ENCODE peak calls at places on chromosomes 3 and 15, in four cellular contexts. X, R, K and H are unnamed samples.

GRCh38 chr3:45665101-45665572 is 24.1 kb upstream of the SACM1L start:
- DNase-seq in X (peak; percentile 69), R (no peak), K (no peak), H (peak; percentile 70)

GRCh38 chr3:25945836-25946235 is 155.9 kb downstream of the OXSM start:
- DNase-seq in X (no peak), R (no peak), K (no peak), H (no peak)

GRCh38 chr3:45553469-45553974 is 41.0 kb upstream of the LIMD1 start:
- DNase-seq in X (no peak), R (no peak), K (peak; percentile 80), H (no peak)

GRCh38 chr3:170714562-170715535 is 129.0 kb upstream of the SLC7A14 start:
- DNase-seq in X (no peak), R (no peak), K (no peak), H (no peak)

GRCh38 chr15:75455982-75456531 is 4.6 kb upstream of the SIN3A start:
- DNase-seq in X (peak; percentile 45), R (no peak), K (no peak), H (peak; percentile 82)

GRCh38 chr3:118501152-118501551 is 533.5 kb downstream of the IGSF11 start:
- DNase-seq in X (no peak), R (peak; percentile 26), K (peak; percentile 86), H (no peak)

GRCh38 chr3:73674280-73674679 is 49.5 kb upstream of the PDZRN3 start:
- DNase-seq in X (no peak), R (no peak), K (no peak), H (no peak)

GRCh38 chr15:50940506-50940905 is 32.0 kb downstream of the AP4E1 start:
- DNase-seq in X (no peak), R (no peak), K (no peak), H (no peak)

GRCh38 chr15:56019060-56019793 is 25.8 kb upstream of the NEDD4 start:
- DNase-seq in X (no peak), R (no peak), K (no peak), H (no peak)

GRCh38 chr3:186425788-186426730 is 64.0 kb upstream of the DGKG start:
- DNase-seq in X (no peak), R (peak; percentile 94), K (no peak), H (no peak)

GRCh38 chr3:58559586-58559985 is 17.6 kb downstream of the FAM107A start:
- DNase-seq in X (no peak), R (no peak), K (no peak), H (no peak)

GRCh38 chr15:38721549-38721948 is 156.9 kb upstream of the RASGRP1 start:
- DNase-seq in X (no peak), R (no peak), K (no peak), H (no peak)

GRCh38 chr3:179624471-179624870 is 19.9 kb downstream of the NDUFB5 start:
- DNase-seq in X (no peak), R (no peak), K (no peak), H (no peak)

GRCh38 chr15:43702701-43703433 is 9.2 kb downstream of the CKMT1A start:
- DNase-seq in X (no peak), R (no peak), K (no peak), H (no peak)

GRCh38 chr3:157135671-157136396 is 24.1 kb downstream of the CCNL1 start:
- DNase-seq in X (no peak), R (no peak), K (no peak), H (no peak)

GRCh38 chr3:51962854-51963530 is 4.3 kb downstream of the PCBP4 start:
- DNase-seq in X (no peak), R (no peak), K (no peak), H (no peak)

GRCh38 chr15:55768670-55769185 is 25.8 kb upstream of the PRTG start:
- DNase-seq in X (no peak), R (no peak), K (no peak), H (no peak)

GRCh38 chr15:42286445-42287029 is 13.3 kb upstream of the TMEM87A start:
- DNase-seq in X (no peak), R (no peak), K (no peak), H (no peak)

GRCh38 chr3:12175844-12176453 is 17.2 kb upstream of the TIMP4 start:
- DNase-seq in X (peak; percentile 39), R (no peak), K (peak; percentile 78), H (peak; percentile 68)

GRCh38 chr15:87916208-87916607 is 340.3 kb downstream of the NTRK3 start:
- DNase-seq in X (no peak), R (no peak), K (no peak), H (no peak)

GRCh38 chr3:9107738-9108137 is 141.7 kb downstream of the SRGAP3 start:
- DNase-seq in X (no peak), R (no peak), K (no peak), H (no peak)

GRCh38 chr15:95996494-95996893 is 334.0 kb upstream of the NR2F2 start:
- DNase-seq in X (peak; percentile 47), R (no peak), K (no peak), H (peak; percentile 45)

GRCh38 chr15:95501865-95502264 is 828.6 kb upstream of the NR2F2 start:
- DNase-seq in X (no peak), R (no peak), K (no peak), H (no peak)

GRCh38 chr3:45092132-45093031 is 53.8 kb downstream of the CDCP1 start:
- DNase-seq in X (no peak), R (peak; percentile 44), K (no peak), H (no peak)

GRCh38 chr3:184017672-184018423 is at the start of gene ABCC5:
- DNase-seq in X (peak; percentile 91), R (peak; percentile 78), K (peak; percentile 97), H (peak; percentile 89)

GRCh38 chr3:14902719-14903118 is 44.7 kb upstream of the NR2C2 start:
- DNase-seq in X (no peak), R (no peak), K (peak; percentile 93), H (no peak)

GRCh38 chr15:96687388-96688107 is 357.0 kb downstream of the NR2F2 start:
- DNase-seq in X (no peak), R (no peak), K (no peak), H (no peak)

GRCh38 chr15:48609486-48609885 is 36.0 kb downstream of the FBN1 start:
- DNase-seq in X (no peak), R (no peak), K (no peak), H (no peak)

GRCh38 chr3:70861855-70862254 is 549.4 kb upstream of the MDFIC2 start:
- DNase-seq in X (no peak), R (no peak), K (no peak), H (no peak)

DNA sequence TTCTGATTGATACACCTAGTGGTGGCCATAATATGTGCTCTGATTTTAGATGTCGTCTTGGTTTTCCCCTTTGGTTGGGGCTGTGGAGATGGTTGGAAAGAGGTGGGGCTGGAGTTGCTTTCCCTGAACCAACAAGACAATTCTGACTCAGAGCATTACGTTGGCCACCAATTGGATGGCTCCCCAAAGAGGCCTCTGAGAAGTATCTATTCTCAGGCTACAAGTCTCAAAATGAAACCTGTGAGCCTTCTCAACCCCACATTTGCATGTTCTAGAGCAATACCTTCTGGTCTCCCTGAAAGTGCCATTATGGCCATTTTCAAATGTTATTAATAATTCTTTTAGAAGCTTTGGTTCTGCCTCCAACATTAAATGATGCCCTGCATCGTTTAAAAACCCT is 188.4 kb upstream of the WNT5A start:
- DNase-seq in X (no peak), R (no peak), K (no peak), H (peak; percentile 45)
- TF ChIP-seq CTCF in X (no peak), R (no peak), K (no peak), H (no peak)

GRCh38 chr15:77126927-77127326 is 56.0 kb upstream of the TSPAN3 start:
- DNase-seq in X (no peak), R (no peak), K (no peak), H (no peak)

GRCh38 chr15:77126516-77126915 is 55.6 kb upstream of the TSPAN3 start:
- DNase-seq in X (no peak), R (no peak), K (no peak), H (no peak)

GRCh38 chr15:77122576-77122975 is 51.7 kb upstream of the TSPAN3 start:
- DNase-seq in X (no peak), R (no peak), K (no peak), H (no peak)

GRCh38 chr15:77121599-77121998 is 50.7 kb upstream of the TSPAN3 start:
- DNase-seq in X (no peak), R (no peak), K (no peak), H (no peak)

DNA sequence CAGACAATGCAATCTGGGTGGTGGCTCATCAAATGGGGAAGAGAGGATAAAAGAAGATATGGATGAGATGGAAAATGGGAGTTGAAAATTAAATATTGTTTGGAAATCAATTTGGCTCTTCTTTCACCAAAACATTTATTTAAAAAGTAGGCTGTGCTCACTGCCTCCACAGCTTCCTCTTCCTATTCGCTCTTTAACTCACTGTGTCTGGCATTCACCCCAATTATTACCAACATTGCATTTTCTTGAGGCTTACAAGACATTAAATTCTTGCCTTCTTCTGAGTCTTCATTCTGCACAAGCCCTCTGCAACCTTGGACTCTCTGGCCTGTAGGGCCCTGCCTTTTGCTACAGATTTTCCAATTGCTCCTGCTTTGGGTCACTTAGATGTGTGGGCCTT is 52.9 kb upstream of the TSPAN3 start:
- DNase-seq in X (no peak), R (no peak), K (no peak), H (no peak)
- TF ChIP-seq CTCF in X (no peak), R (no peak), K (no peak), H (no peak)

DNA sequence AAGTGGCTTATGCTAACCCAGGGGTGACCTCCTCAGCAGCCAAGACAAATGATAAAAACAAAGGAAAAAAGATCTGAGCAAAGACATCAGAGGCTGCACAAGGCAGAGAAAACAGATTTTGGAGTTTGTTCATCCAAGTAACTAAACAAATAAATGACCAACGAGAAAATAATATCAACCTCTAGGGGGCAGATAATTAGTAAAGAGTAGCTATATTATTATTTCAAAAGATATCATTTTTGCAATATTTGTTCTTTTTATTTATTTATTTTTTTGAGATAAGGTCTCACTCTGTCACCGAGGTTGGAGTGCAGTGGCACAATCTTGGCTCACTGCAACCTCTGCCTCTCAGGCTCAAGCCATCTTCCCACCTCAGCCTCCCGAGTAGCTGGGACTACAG is 101.8 kb downstream of the PCCB start:
- DNase-seq in X (no peak), R (no peak), K (no peak), H (no peak)
- TF ChIP-seq CTCF in X (peak; percentile 25), R (peak; percentile 6), K (no peak), H (peak; percentile 38)

DNA sequence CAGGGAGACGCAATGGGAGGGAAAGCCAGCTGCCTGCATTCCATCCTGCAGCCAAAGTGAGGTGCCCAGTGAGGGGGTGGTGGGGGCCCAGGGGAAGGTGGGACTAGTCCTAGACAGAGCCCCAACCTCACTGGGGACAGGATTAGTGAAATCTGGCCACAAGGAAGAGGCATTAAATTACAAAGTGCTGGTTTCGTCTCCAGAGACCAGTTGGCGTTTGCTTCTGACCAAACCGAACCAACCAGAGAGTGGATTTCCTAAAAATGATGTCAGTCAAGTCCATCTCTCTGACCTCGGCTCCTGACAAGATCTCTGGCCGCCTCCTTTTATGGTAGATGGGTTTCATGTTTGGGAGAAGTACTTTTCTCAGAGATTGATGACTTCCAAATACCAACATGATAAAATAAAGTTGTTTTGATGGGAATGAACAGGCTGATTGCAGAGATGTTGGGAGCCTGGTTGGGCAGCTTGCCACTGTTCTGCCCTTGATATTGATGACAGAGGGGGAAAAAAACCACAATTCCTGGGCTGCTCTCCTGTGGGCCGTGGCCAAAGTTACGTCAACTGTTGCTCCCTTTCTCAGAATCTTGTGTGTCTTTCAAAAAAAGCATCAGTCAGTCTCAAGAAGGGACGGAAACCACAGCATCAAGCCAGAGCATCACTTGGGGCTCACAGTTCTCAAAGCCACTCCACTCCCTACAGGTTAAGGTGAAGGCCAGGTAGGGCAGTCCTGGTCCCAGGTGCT is 24.6 kb downstream of the ITGA11 start:
- DNase-seq in X (no peak), R (no peak), K (peak; percentile 55), H (no peak)
- TF ChIP-seq CTCF in X (no peak), R (no peak), K (no peak), H (no peak)

GRCh38 chr3:140905557-140905956 is 36.1 kb upstream of the SLC25A36 start:
- DNase-seq in X (no peak), R (no peak), K (no peak), H (no peak)
- TF ChIP-seq CTCF in X (no peak), R (no peak), K (no peak), H (no peak)